ENCODE peak calls at places on chromosomes 3 and 15, in nine cellular contexts. Q, K, S, B, V, M, W, Z and F are unnamed samples.

GRCh38 chr15:91954211-91954804 is 100.8 kb downstream of the SLCO3A1 start:
- DNase-seq in M (no peak), K (peak), Q (no peak), S (peak), W (no peak), V (no peak), B (no peak), Z (no peak), F (no peak)

GRCh38 chr3:47610572-47610971 is 31.9 kb upstream of the CSPG5 start:
- DNase-seq in Z (no peak), S (no peak), Q (no peak), K (no peak), M (no peak), B (no peak), W (no peak), V (no peak), F (no peak)

GRCh38 chr3:156655819-156656566 is 18.4 kb upstream of the TIPARP start:
- DNase-seq in V (no peak), M (no peak), Q (no peak), B (no peak), Z (no peak), W (no peak), K (no peak), S (no peak), F (no peak)

GRCh38 chr3:11475324-11475723 is 168.4 kb downstream of the VGLL4 start:
- DNase-seq in Q (no peak), B (no peak), S (no peak), V (no peak), W (no peak), K (no peak), M (no peak), Z (no peak), F (no peak)

GRCh38 chr3:15659254-15659975 is 57.9 kb downstream of the BTD start:
- DNase-seq in S (no peak), V (no peak), K (no peak), B (no peak), Q (no peak), Z (no peak), W (no peak), M (no peak), F (no peak)

GRCh38 chr15:75693501-75694240 is 19.0 kb downstream of the CSPG4 start:
- DNase-seq in V (no peak), B (no peak), S (no peak), Z (no peak), K (no peak), Q (no peak), M (no peak), W (no peak), F (peak)

GRCh38 chr3:38455639-38456430 is 2.1 kb downstream of the ACVR2B start:
- DNase-seq in Z (no peak), S (no peak), W (no peak), B (peak), Q (no peak), M (no peak), K (no peak), V (no peak), F (no peak)

GRCh38 chr3:125212096-125212508 is 446 bp downstream of the SLC12A8 start:
- DNase-seq in S (no peak), B (no peak), Z (no peak), V (no peak), M (no peak), W (no peak), K (peak), Q (peak), F (no peak)

GRCh38 chr3:187743195-187744141 is 1.8 kb downstream of the BCL6 start:
- DNase-seq in K (no peak), Z (no peak), W (no peak), M (peak), V (peak), S (peak), B (peak), Q (no peak), F (peak)

GRCh38 chr15:89792106-89792805 is 16.1 kb downstream of the MESP2 start:
- DNase-seq in K (no peak), W (no peak), B (no peak), Z (no peak), S (no peak), M (no peak), Q (no peak), V (no peak), F (no peak)

GRCh38 chr15:33700695-33701303 is 267.5 kb upstream of the CHRM5 start:
- DNase-seq in Q (peak), K (no peak), W (peak), Z (peak), V (peak), B (peak), M (peak), S (peak), F (peak)

GRCh38 chr3:18812316-18812715 is 336.0 kb upstream of the KCNH8 start:
- DNase-seq in Q (no peak), K (no peak), Z (no peak), M (no peak), W (no peak), V (no peak), B (peak), S (no peak), F (no peak)

GRCh38 chr3:67109651-67110204 is 111.6 kb downstream of the KBTBD8 start:
- DNase-seq in M (peak), Z (no peak), W (peak), V (no peak), K (peak), S (no peak), Q (no peak), B (no peak), F (peak)

GRCh38 chr3:13053915-13054704 is 19.1 kb downstream of the IQSEC1 start:
- DNase-seq in W (no peak), S (no peak), Z (no peak), K (no peak), Q (no peak), B (no peak), M (no peak), V (no peak), F (no peak)